ENCODE peak calls at places on chromosome 4, in eight cellular contexts. R is RWPE1, Y is SJCRH30, W is spleen, L is lower lobe of right lung, O is HCT116, K is pancreas, C is cardiac muscle cell. S is an unnamed sample.

GRCh38 chr4:85246055-85246454 is 228.9 kb upstream of the ARHGAP24 start:
- DNase-seq in O (no peak), C (no peak), L (no peak), R (no peak), Y (peak; percentile 38), K (no peak), W (no peak), S (no peak)

GRCh38 chr4:78439328-78439727 is 112.2 kb upstream of the ANXA3 start:
- DNase-seq in Y (no peak), L (no peak), R (no peak), O (no peak), K (no peak), C (peak; percentile 19), W (no peak), S (no peak)

GRCh38 chr4:48047421-48047844 is 30.9 kb downstream of the NIPAL1 start:
- DNase-seq in W (no peak), Y (no peak), C (peak; percentile 10), O (no peak), K (peak; percentile 15), R (no peak), L (no peak), S (peak; percentile 79)

GRCh38 chr4:133464311-133464710 is 315.2 kb downstream of the PCDH10 start:
- DNase-seq in W (no peak), Y (no peak), K (no peak), R (no peak), L (no peak), O (no peak), C (peak; percentile 38), S (no peak)

GRCh38 chr4:169179609-169180526 is 90.9 kb downstream of the SH3RF1 start:
- DNase-seq in K (no peak), O (no peak), C (no peak), R (no peak), W (no peak), Y (no peak), L (no peak), S (no peak)

GRCh38 chr4:153519677-153520076 is 53.5 kb downstream of the TMEM131L start:
- DNase-seq in K (no peak), O (no peak), C (no peak), R (no peak), W (no peak), Y (peak; percentile 83), L (no peak), S (no peak)

GRCh38 chr4:169283114-169283509 is 12.4 kb upstream of the SH3RF1 start:
- DNase-seq in O (no peak), W (no peak), R (no peak), L (no peak), Y (no peak), K (no peak), C (peak; percentile 82), S (no peak)

GRCh38 chr4:87014284-87014782 is 79.5 kb downstream of the AFF1 start:
- DNase-seq in C (peak; percentile 74), O (no peak), Y (no peak), K (no peak), L (no peak), W (no peak), R (no peak), S (no peak)

GRCh38 chr4:41184009-41184408 is 30.3 kb downstream of the APBB2 start:
- DNase-seq in Y (no peak), W (no peak), C (no peak), R (no peak), O (no peak), L (no peak), K (no peak), S (no peak)

GRCh38 chr4:41189076-41189475 is 25.3 kb downstream of the APBB2 start:
- DNase-seq in R (no peak), K (no peak), O (no peak), Y (no peak), L (no peak), W (no peak), C (no peak), S (no peak)

GRCh38 chr4:41189669-41190068 is 24.7 kb downstream of the APBB2 start:
- DNase-seq in C (no peak), Y (no peak), L (no peak), K (no peak), W (no peak), R (no peak), O (no peak), S (no peak)

GRCh38 chr4:41183021-41183553 is 31.3 kb downstream of the APBB2 start:
- DNase-seq in W (no peak), L (no peak), Y (no peak), K (no peak), C (no peak), O (no peak), R (no peak), S (no peak)

GRCh38 chr4:41185614-41186609 is 28.4 kb downstream of the APBB2 start:
- DNase-seq in K (no peak), O (no peak), W (no peak), Y (no peak), C (no peak), R (peak; percentile 71), L (no peak), S (no peak)
- H3K27ac ChIP-seq in K (no peak overlapping the region), O (no peak overlapping the region), W (no peak overlapping the region), Y (no peak overlapping the region), C (no peak overlapping the region), R (no peak overlapping the region), L (no peak overlapping the region), S (no peak overlapping the region)

GRCh38 chr4:53921856-53922255 is 142.5 kb downstream of the CHIC2 start:
- DNase-seq in C (no peak), Y (no peak), R (no peak), L (no peak), O (no peak), W (no peak), K (no peak), S (no peak)

GRCh38 chr4:53919605-53920004 is 144.8 kb downstream of the CHIC2 start:
- DNase-seq in K (no peak), L (peak; percentile 68), C (no peak), W (no peak), Y (no peak), R (no peak), O (no peak), S (peak; percentile 35)

GRCh38 chr4:53920883-53921282 is 143.5 kb downstream of the CHIC2 start:
- DNase-seq in Y (no peak), R (no peak), O (no peak), L (no peak), W (no peak), C (no peak), K (no peak), S (no peak)

GRCh38 chr4:53917719-53918118 is 146.7 kb downstream of the CHIC2 start:
- DNase-seq in W (no peak), O (no peak), C (no peak), K (no peak), L (no peak), Y (no peak), R (peak; percentile 81), S (no peak)

DNA sequence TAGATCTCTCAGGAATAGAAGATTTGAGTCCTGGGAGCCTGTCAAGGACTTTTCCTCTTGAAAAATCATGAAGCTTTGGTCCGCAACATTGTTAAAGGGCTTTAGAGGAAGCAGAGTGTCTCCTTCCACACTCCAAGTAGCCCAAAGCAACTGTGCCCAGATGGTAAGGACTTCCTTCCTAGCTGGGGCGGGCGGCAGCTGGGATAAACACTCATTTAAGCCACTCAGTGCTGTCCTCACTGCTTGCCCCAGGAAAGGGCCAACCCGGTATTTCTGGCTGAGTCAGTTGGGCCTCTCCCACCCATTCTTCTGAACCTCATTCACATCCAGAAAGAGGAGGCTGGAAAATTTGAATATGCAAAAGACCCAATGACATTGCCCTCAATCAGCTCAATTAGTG is 144.3 kb downstream of the CHIC2 start:
- DNase-seq in R (no peak), L (peak; percentile 48), Y (peak; percentile 28), K (no peak), C (no peak), W (no peak), O (no peak), S (no peak)
- H3K27ac ChIP-seq in R (no peak overlapping the region), L (peak overlapping the region; percentile 15), Y (no peak overlapping the region), K (no peak overlapping the region), C (no peak overlapping the region), W (no peak overlapping the region), O (no peak overlapping the region), S (no peak overlapping the region)

DNA sequence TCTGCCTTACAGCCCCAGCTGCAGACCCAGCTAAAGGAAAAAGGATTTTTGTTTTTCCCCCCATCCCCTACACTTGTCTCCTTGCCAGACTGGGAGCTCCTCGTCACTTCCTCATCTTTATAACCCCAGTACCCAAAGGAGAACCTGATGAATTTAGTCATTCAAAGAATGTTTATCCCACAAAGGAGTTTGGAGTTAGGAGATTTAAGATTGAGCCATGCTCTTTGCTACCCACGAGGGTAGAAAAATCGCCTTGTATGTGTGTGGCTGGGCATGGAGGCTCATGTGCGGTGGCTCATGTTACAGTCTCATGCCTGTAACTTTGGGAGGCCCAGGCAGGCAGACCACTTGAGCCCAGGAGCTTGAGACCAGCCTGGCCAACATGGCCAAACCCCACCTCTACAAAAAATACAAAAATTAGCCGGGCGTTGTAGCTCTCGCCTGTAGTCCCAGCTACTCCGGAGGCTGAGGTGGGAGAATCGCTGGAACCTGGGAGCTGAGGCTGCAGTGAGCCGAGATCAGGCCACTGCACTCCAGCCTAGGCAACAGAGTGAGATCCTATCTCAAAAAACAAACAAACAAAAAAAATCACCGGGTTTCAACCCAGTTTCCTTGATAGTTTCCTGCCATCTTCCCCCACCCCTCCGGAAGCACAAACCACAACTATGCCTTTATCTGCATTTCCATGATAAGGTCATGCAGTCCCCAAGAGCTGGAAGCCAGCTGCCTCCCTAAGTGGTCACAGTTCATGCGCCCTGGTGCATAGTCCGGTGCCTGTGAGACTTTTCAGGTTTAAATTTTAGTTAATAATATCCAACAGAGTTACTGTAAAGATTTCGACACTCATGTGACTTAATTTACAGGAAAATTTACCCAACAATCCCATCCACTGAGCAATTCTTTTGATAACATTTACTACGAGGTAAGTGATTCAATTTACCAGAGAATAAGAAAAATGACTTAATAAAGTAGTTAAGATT is 1.5 kb downstream of the CFAP97 start:
- DNase-seq in C (peak; percentile 68), R (no peak), L (no peak), K (no peak), W (no peak), Y (peak; percentile 62), O (no peak), S (no peak)
- H3K27ac ChIP-seq in C (peak overlapping the region; percentile 41), R (peak overlapping the region; percentile 89), L (peak overlapping the region; percentile 95), K (no peak overlapping the region), W (peak overlapping the region; percentile 95), Y (peak overlapping the region; percentile 26), O (peak overlapping the region; percentile 95), S (no peak overlapping the region)

GRCh38 chr4:53183754-53184153 is 182.1 kb downstream of the SCFD2 start:
- DNase-seq in L (no peak), O (no peak), W (no peak), C (peak; percentile 33), Y (no peak), R (no peak), K (no peak), S (no peak)

GRCh38 chr4:53189011-53189410 is 176.8 kb downstream of the SCFD2 start:
- DNase-seq in R (no peak), W (no peak), Y (no peak), C (peak; percentile 66), K (no peak), O (no peak), L (no peak), S (no peak)

GRCh38 chr4:53185853-53186590 is 179.8 kb downstream of the SCFD2 start:
- DNase-seq in C (peak; percentile 69), O (no peak), Y (no peak), L (no peak), R (no peak), W (no peak), K (no peak), S (no peak)

GRCh38 chr4:53192017-53192416 is 173.8 kb downstream of the SCFD2 start:
- DNase-seq in Y (no peak), R (no peak), C (no peak), O (no peak), K (no peak), W (no peak), L (no peak), S (peak; percentile 30)

DNA sequence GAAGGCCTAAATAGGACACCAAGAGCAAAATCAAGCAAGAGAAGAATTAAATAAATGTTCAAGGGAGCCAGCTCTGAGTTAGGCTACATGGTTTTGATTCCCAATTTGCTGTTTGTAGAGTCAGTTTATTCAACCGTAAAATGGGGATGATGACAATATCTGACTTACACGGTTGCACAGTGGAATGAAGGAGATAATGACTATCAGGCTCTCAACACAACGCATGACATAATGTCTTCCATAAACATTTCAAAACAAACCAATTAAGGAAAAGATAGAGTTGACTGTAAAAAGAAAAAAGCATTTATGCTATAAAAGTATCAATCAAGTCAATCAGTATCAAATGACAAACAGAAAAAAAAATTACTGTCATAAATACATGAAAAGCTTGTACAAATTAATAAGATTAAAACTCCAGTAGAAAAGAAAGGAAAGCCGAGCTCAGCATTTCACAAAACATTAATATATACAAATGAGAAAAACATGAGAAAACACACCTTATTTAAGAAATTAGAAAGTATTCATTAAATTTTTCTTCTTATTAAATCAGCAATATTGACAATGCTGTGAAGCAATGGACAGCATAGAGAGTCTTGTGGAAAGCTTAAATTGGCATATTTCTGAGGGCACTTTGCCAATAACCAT is 179.0 kb downstream of the SCFD2 start:
- DNase-seq in Y (no peak), L (no peak), C (no peak), O (no peak), K (no peak), R (no peak), W (no peak), S (no peak)
- H3K27ac ChIP-seq in Y (no peak overlapping the region), L (no peak overlapping the region), C (no peak overlapping the region), O (no peak overlapping the region), K (no peak overlapping the region), R (no peak overlapping the region), W (no peak overlapping the region), S (no peak overlapping the region)

S was measured in HL-60.